ENCODE peak calls at places on chromosomes 3 and 15, in five cellular contexts. T is suprapubic skin; K is heart left ventricle; Q is CD4-positive, CD25-positive, alpha-beta regulatory T cell; F is PC-3. B is an unnamed sample. For H3K27me3, the result is how much of the 10 kb centered on the place peaks cover.

GRCh38 chr3:105866656-105867653 is 1.9 kb downstream of the CBLB start:
- DNase-seq in F (peak), K (no peak), T (no peak), Q (no peak), B (no peak)

GRCh38 chr15:34772312-34772711 is 17.5 kb upstream of the GJD2 start:
- DNase-seq in Q (no peak), K (no peak), T (no peak), F (no peak), B (no peak)

GRCh38 chr3:150110097-150110496 is 139.4 kb upstream of the PFN2 start:
- DNase-seq in K (no peak), T (no peak), Q (no peak), F (peak), B (no peak)

GRCh38 chr3:143203848-143204247 is 84.3 kb downstream of the CHST2 start:
- DNase-seq in T (no peak), F (peak), K (no peak), Q (no peak), B (no peak)

GRCh38 chr3:66353530-66353929 is 132.7 kb downstream of the SLC25A26 start:
- DNase-seq in Q (no peak), K (no peak), T (no peak), F (no peak), B (no peak)

GRCh38 chr3:193831495-193832455 is 238.8 kb downstream of the OPA1 start:
- DNase-seq in T (no peak), F (no peak), K (no peak), Q (no peak), B (no peak)

GRCh38 chr3:191363221-191363620 is 32.9 kb upstream of the UTS2B start:
- DNase-seq in K (no peak), F (peak), T (no peak), Q (no peak), B (no peak)

GRCh38 chr3:132286035-132286434 is 31.2 kb upstream of the ACP3 start:
- DNase-seq in K (no peak), Q (no peak), F (no peak), T (no peak), B (no peak)

GRCh38 chr3:193933451-193933850 is 202.5 kb upstream of the HES1 start:
- DNase-seq in T (no peak), K (no peak), Q (no peak), F (no peak), B (no peak)

GRCh38 chr3:12343091-12343494 is 54.2 kb downstream of the PPARG start:
- DNase-seq in F (peak), K (no peak), Q (no peak), T (no peak), B (no peak)

GRCh38 chr15:25237291-25237978 is 201.4 kb downstream of the UBE3A start:
- DNase-seq in Q (no peak), T (no peak), K (peak), F (no peak), B (no peak)

GRCh38 chr3:14877404-14877803 is 58.6 kb downstream of the FGD5 start:
- DNase-seq in Q (no peak), T (peak), K (no peak), F (no peak), B (no peak)

GRCh38 chr3:151859125-151859741 is 14.2 kb upstream of the SUCNR1 start:
- DNase-seq in K (no peak), F (no peak), T (no peak), Q (no peak), B (no peak)

GRCh38 chr3:60935709-60936108 is 315.5 kb downstream of the FHIT start:
- DNase-seq in F (peak), Q (no peak), T (no peak), K (no peak), B (no peak)

GRCh38 chr3:151228291-151229125 is 25.5 kb upstream of the GPR171 start:
- DNase-seq in Q (no peak), F (peak), K (no peak), T (no peak), B (no peak)

GRCh38 chr3:188097786-188098185 is 56.2 kb upstream of the LPP start:
- DNase-seq in K (peak), T (no peak), Q (no peak), F (no peak), B (no peak)

GRCh38 chr3:10855083-10855870 is 39.2 kb downstream of the SLC6A11 start:
- DNase-seq in Q (no peak), T (no peak), K (no peak), F (peak), B (no peak)

GRCh38 chr15:91356083-91356482 is 256.0 kb downstream of the SV2B start:
- DNase-seq in K (no peak), Q (no peak), F (no peak), T (no peak), B (no peak)

GRCh38 chr3:48685603-48686511 is at the start of gene NCKIPSD:
- DNase-seq in K (peak), F (peak), T (peak), Q (peak), B (no peak)

GRCh38 chr15:72342385-72342784 is 22.4 kb upstream of the CELF6 start:
- DNase-seq in K (no peak), T (no peak), F (peak), Q (peak), B (peak)

GRCh38 chr15:77028451-77029165 is 33.7 kb downstream of the PSTPIP1 start:
- DNase-seq in F (no peak), K (peak), T (peak), Q (no peak), B (no peak)

GRCh38 chr3:54376440-54376839 is 254.1 kb downstream of the CACNA2D3 start:
- DNase-seq in T (no peak), Q (no peak), F (no peak), K (no peak), B (no peak)

GRCh38 chr3:5122741-5123706 is 932 bp downstream of the ARL8B start:
- DNase-seq in K (peak), Q (peak), F (peak), T (peak), B (no peak)

GRCh38 chr3:122132949-122133540 is 50.4 kb upstream of the CASR start:
- DNase-seq in Q (no peak), T (no peak), F (no peak), K (no peak), B (no peak)

GRCh38 chr3:48411041-48411588 is 18.8 kb downstream of the PLXNB1 start:
- DNase-seq in K (peak), T (peak), F (no peak), Q (no peak), B (no peak)

GRCh38 chr3:193228206-193228605 is 12.8 kb upstream of the PLAAT1 start:
- DNase-seq in F (no peak), T (no peak), Q (no peak), K (no peak), B (no peak)

GRCh38 chr3:25507811-25508210 is 79.7 kb downstream of the RARB start:
- DNase-seq in Q (no peak), T (no peak), K (no peak), F (no peak), B (no peak)

GRCh38 chr3:120449701-120450216 is 1.0 kb downstream of the FSTL1 start:
- DNase-seq in Q (no peak), K (no peak), F (peak), T (no peak), B (no peak)

GRCh38 chr15:51726302-51727073 is 11.0 kb downstream of the LYSMD2 start:
- DNase-seq in T (no peak), K (peak), Q (no peak), F (peak), B (no peak)

GRCh38 chr15:42726114-42726513 is 10.8 kb downstream of the CDAN1 start:
- DNase-seq in K (no peak), T (no peak), Q (no peak), F (no peak), B (no peak)

GRCh38 chr3:55243686-55244085 is 243.4 kb downstream of the WNT5A start:
- DNase-seq in K (no peak), T (no peak), Q (no peak), F (no peak), B (no peak)

GRCh38 chr15:57356636-57357035 is 19.7 kb upstream of the CGNL1 start:
- DNase-seq in Q (no peak), F (peak), T (no peak), K (no peak), B (no peak)

GRCh38 chr15:39171944-39172368 is 408.9 kb upstream of the THBS1 start:
- DNase-seq in Q (no peak), T (no peak), K (peak), F (peak), B (no peak)

GRCh38 chr3:46380471-46381215 is 9.9 kb downstream of the CCR5 start:
- DNase-seq in F (no peak), Q (no peak), T (no peak), K (no peak), B (no peak)

DNA sequence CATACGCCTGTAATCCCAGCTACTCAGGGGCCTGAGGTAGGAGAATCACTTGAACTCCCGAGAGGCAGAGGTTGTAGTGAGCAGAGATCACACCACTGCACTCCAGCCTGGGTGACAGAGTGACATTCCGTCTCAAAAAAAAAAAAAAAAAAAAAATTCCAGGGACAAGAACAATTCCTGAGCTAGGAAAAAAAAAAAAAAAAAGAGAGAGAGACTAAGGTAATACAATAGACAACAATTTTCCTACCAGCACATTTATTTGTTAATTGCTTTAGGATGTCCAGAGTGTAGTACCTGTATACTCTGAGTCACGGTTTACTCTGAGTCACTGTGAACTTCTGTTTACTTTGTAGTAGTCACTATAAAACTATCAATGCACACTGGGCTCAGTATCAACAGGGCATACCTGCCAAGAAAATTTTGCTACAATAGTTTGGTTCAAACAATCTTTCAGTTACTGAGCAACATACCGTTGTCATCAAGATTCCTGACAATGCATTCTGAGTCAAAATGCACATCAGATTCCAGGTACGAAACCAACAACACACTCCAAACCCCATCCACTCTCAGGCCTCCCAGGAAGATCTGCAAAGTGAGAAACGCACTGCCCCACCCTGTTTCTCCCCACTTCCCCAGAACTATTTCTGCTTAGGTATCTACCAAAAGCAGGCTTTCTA is 28.3 kb downstream of the IGF2BP2 start:
- DNase-seq in K (no peak), Q (no peak), F (peak), T (no peak), B (no peak)
- H3K27me3 ChIP-seq in K (under half), Q (under half), F (under half), T (under half), B (under half)

GRCh38 chr15:28098766-28099554 is at the start of gene OCA2:
- DNase-seq in T (peak), K (peak), F (peak), Q (peak), B (peak)
- H3K27me3 ChIP-seq in T (under half), K (under half), F (under half), Q (under half), B (under half)

GRCh38 chr15:32029862-32030781 is at the start of gene CHRNA7:
- DNase-seq in F (peak), K (peak), Q (no peak), T (no peak), B (no peak)
- H3K27me3 ChIP-seq in F (half or more), K (under half), Q (under half), T (under half), B (under half)

DNA sequence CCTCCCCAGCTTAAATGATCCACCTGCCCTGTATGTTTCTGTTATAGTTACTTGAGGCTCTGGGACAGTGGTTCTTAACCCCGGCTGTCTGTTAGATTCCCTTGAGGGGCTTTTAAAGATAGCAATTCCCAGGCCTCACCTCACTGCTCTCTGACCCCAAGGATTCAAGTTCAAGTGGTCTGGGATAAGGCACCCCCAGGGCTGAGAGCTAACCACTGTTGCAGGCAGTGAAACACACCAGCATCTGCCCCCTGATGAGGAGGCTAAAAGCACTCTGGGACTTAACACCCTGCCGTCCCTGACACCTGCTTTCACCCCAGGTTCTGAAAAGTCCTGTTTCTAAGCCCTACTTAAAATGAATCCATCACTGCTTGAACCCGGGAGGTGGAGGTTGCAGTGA is 103.7 kb downstream of the LRRK1 start:
- DNase-seq in K (peak), Q (no peak), F (no peak), T (peak), B (peak)
- H3K27me3 ChIP-seq in K (under half), Q (under half), F (under half), T (under half), B (under half)

GRCh38 chr15:70447927-70448698 is 315.2 kb downstream of the UACA start:
- DNase-seq in Q (peak), K (peak), T (no peak), F (no peak), B (no peak)
- H3K27me3 ChIP-seq in Q (under half), K (under half), T (under half), F (under half), B (under half)

GRCh38 chr3:30675006-30675405 is 68.6 kb downstream of the TGFBR2 start:
- DNase-seq in T (no peak), F (no peak), K (no peak), Q (no peak), B (no peak)

GRCh38 chr3:30679045-30679444 is 72.6 kb downstream of the TGFBR2 start:
- DNase-seq in K (no peak), F (no peak), T (no peak), Q (no peak), B (no peak)

GRCh38 chr3:30677347-30677685 is 70.9 kb downstream of the TGFBR2 start:
- DNase-seq in T (no peak), Q (no peak), F (no peak), K (no peak), B (no peak)

GRCh38 chr3:30675774-30676173 is 69.4 kb downstream of the TGFBR2 start:
- DNase-seq in T (no peak), Q (no peak), K (no peak), F (no peak), B (no peak)

GRCh38 chr3:30676424-30677346 is 70.3 kb downstream of the TGFBR2 start:
- DNase-seq in Q (no peak), T (no peak), F (peak), K (no peak), B (no peak)
- H3K27me3 ChIP-seq in Q (under half), T (under half), F (under half), K (under half), B (under half)

GRCh38 chr15:45732544-45733130 is 97.8 kb downstream of the SQOR start:
- DNase-seq in T (no peak), Q (no peak), K (peak), F (no peak), B (no peak)
- H3K27me3 ChIP-seq in T (under half), Q (under half), K (under half), F (under half), B (under half)

DNA sequence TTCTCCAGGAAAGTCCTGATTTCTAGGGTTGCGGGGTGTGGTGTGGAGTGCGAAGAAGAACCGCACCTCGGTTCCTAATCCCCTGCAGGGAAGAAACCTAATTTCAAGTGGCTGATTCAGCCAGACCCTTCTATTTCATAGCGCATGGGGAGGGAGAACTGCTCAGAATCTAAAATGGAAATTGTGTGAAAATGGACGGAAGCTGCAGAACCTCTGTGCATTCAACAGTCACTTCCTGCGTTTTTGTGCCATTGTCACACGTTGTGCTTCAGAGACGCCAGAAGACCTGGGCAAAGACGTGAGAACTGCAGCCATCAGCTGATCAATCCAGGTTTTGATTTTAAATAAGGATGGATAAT is 1.2 kb downstream of the SIDT1 start:
- DNase-seq in K (no peak), Q (peak), F (peak), T (no peak), B (no peak)
- H3K27me3 ChIP-seq in K (under half), Q (under half), F (under half), T (under half), B (under half)

GRCh38 chr3:171953300-171954022 is 85.9 kb upstream of the FNDC3B start:
- DNase-seq in T (no peak), F (peak), K (no peak), Q (no peak), B (no peak)
- H3K27me3 ChIP-seq in T (under half), F (under half), K (under half), Q (under half), B (under half)

GRCh38 chr15:74216949-74217348 is 14.4 kb upstream of the STRA6 start:
- DNase-seq in F (no peak), T (no peak), Q (no peak), K (no peak), B (no peak)

GRCh38 chr15:74221399-74222230 is 14.5 kb upstream of the CCDC33 start:
- DNase-seq in Q (no peak), K (no peak), F (no peak), T (no peak), B (no peak)

GRCh38 chr15:74215958-74216357 is 13.4 kb upstream of the STRA6 start:
- DNase-seq in K (no peak), Q (no peak), F (no peak), T (no peak), B (no peak)

GRCh38 chr15:74220475-74221248 is 15.5 kb upstream of the CCDC33 start:
- DNase-seq in T (no peak), Q (no peak), K (no peak), F (no peak), B (no peak)

GRCh38 chr15:74218172-74218885 is 15.7 kb upstream of the STRA6 start:
- DNase-seq in Q (no peak), F (peak), K (no peak), T (peak), B (no peak)
- H3K27me3 ChIP-seq in Q (under half), F (under half), K (under half), T (half or more), B (under half)

B was measured in vagina.